ENCODE peak calls at places on chromosome 12, in nine cellular contexts. A is CD8-positive, alpha-beta memory T cell; S is mammary epithelial cell; V is heart left ventricle; E is adrenal gland; I is effector memory CD4-positive, alpha-beta T cell; Y is left ventricle myocardium inferior; M is PC-3; J is transverse colon. W is an unnamed sample. For H3K4me1, the result is how much of the 10 kb centered on the place peaks cover.

GRCh38 chr12:12975322-12976077 is 23.5 kb upstream of the GPRC5D start:
- DNase-seq in A (no peak), S (peak), V (no peak), E (peak), I (no peak), Y (no peak), M (peak), J (peak), W (peak)

GRCh38 chr12:93762059-93762719 is 85.0 kb downstream of the CRADD start:
- DNase-seq in A (no peak), S (no peak), V (no peak), E (no peak), I (no peak), Y (no peak), M (no peak), J (no peak), W (no peak)

GRCh38 chr12:29149691-29150382 is 759 bp downstream of the FAR2 start:
- DNase-seq in A (no peak), S (no peak), V (peak), E (no peak), I (no peak), Y (no peak), M (no peak), J (peak), W (peak)

GRCh38 chr12:1369942-1370620 is 224.3 kb downstream of the FBXL14 start:
- DNase-seq in A (no peak), S (no peak), V (no peak), E (no peak), I (no peak), Y (no peak), M (no peak), J (no peak), W (no peak)

GRCh38 chr12:22190-22529 is 44.4 kb upstream of the IQSEC3 start:
- DNase-seq in A (no peak), S (no peak), V (no peak), E (no peak), I (no peak), Y (no peak), M (peak), J (no peak), W (no peak)

GRCh38 chr12:1801285-1801975 is 18.9 kb upstream of the LRTM2 start:
- DNase-seq in A (no peak), S (no peak), V (no peak), E (peak), I (no peak), Y (no peak), M (no peak), J (peak), W (no peak)

GRCh38 chr12:75672212-75672611 is 160.8 kb upstream of the KRR1 start:
- DNase-seq in A (no peak), S (no peak), V (no peak), E (no peak), I (no peak), Y (no peak), M (no peak), J (no peak), W (no peak)

GRCh38 chr12:66708704-66709443 is 30.0 kb upstream of the GRIP1 start:
- DNase-seq in A (no peak), S (no peak), V (no peak), E (no peak), I (no peak), Y (no peak), M (peak), J (no peak), W (no peak)

GRCh38 chr12:22625671-22626251 is 790 bp downstream of the ETNK1 start:
- DNase-seq in A (peak), S (peak), V (peak), E (peak), I (peak), Y (peak), M (peak), J (peak), W (peak)

GRCh38 chr12:48750215-48750614 is 33.7 kb upstream of the CCNT1 start:
- DNase-seq in A (no peak), S (peak), V (no peak), E (no peak), I (no peak), Y (no peak), M (peak), J (no peak), W (no peak)

GRCh38 chr12:50686976-50687375 is 76.9 kb upstream of the ATF1 start:
- DNase-seq in A (no peak), S (no peak), V (no peak), E (no peak), I (no peak), Y (no peak), M (no peak), J (no peak), W (no peak)

DNA sequence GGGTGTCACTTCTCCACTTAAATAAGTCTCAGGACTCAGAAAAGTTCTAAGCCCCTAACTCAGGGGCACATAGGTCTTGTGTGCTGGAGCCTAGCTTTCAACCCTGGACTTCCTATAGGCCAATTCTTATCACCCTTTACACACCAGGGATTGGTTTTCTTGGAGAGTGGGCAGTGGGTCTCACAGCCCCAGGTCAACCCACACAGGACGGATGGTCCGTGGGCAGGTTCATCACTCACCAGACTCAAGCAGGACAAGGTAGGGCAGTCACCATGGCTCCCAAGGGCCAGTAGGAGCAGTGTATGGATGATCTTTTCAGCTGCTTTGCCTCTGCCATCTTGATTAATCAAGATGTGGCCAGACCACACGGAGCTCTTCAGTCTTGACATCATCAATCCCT is 232.5 kb downstream of the SLC41A2 start:
- DNase-seq in A (no peak), S (no peak), V (no peak), E (no peak), I (no peak), Y (no peak), M (no peak), J (no peak), W (no peak)
- H3K4me1 ChIP-seq in A (under half), S (under half), V (under half), E (under half), I (under half), Y (under half), M (under half), J (under half), W (under half)

GRCh38 chr12:122020795-122021192 is 890 bp upstream of the BCL7A start:
- DNase-seq in A (no peak), S (no peak), V (no peak), E (no peak), I (no peak), Y (no peak), M (no peak), J (no peak), W (no peak)
- H3K27ac ChIP-seq in A (no peak), S (no peak), V (no peak), E (no peak), I (no peak), Y (peak), M (peak), J (no peak), W (no peak)

DNA sequence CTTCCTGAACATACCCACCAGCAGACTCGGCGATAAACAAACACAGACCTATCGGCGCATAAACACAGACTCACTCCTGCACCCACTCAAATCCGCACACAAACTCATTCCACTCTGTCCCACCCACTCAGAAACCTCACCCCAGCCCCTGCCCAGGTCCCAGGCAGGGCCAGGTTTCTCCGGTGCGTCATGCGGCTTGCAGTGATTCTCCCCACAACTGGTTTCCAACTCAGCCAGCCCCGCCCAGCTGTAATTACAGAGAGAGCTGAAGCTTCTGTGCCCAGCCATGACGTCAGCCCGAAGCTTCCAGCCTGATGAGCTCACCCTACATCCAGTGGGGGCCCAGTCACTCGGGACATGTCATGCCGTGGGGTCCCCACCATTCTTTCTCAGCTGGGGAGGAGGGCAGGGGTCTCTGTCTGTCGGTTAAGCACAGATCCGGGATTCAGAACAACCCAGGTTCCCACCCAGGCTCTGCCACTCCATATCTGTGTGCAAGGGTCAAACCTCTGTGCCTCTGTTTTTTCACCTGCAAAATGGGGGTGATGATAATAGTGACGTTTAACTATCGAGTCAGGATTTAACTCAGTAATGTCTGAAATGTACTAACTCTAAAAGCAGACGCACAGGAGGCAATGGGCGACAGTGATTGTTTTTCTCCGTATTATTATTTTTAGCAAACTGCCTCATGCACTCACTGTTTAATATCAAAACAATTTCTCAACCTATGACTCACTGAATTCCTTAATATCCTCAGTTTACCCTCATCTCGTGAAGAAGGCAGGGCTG is 2.3 kb upstream of the HSPB8 start:
- DNase-seq in A (no peak), S (peak), V (peak), E (peak), I (no peak), Y (peak), M (peak), J (peak), W (peak)
- H3K4me3 ChIP-seq in A (no peak), S (no peak), V (peak), E (no peak), I (no peak), Y (peak), M (peak), J (no peak), W (no peak)

GRCh38 chr12:9043766-9044165 is 54.4 kb downstream of the KLRG1 start:
- DNase-seq in A (no peak), S (no peak), V (no peak), E (no peak), I (no peak), Y (no peak), M (no peak), J (no peak), W (no peak)

GRCh38 chr12:9050521-9051155 is 61.3 kb downstream of the KLRG1 start:
- DNase-seq in A (no peak), S (no peak), V (peak), E (no peak), I (no peak), Y (no peak), M (no peak), J (no peak), W (no peak)

GRCh38 chr12:9048930-9049329 is 59.6 kb downstream of the KLRG1 start:
- DNase-seq in A (no peak), S (no peak), V (no peak), E (no peak), I (no peak), Y (no peak), M (no peak), J (no peak), W (no peak)

GRCh38 chr12:9049520-9050133 is 60.3 kb downstream of the KLRG1 start:
- DNase-seq in A (no peak), S (peak), V (no peak), E (no peak), I (no peak), Y (no peak), M (peak), J (no peak), W (peak)

GRCh38 chr12:9047105-9047504 is 57.8 kb downstream of the KLRG1 start:
- DNase-seq in A (no peak), S (peak), V (no peak), E (no peak), I (no peak), Y (no peak), M (no peak), J (no peak), W (peak)
- H3K4me1 ChIP-seq in A (under half), S (under half), V (under half), E (under half), I (under half), Y (under half), M (under half), J (under half), W (under half)